ENCODE peak calls at places on chromosomes 13 and 19, in nine cellular contexts. H is K562, Z is astrocyte, M is brain microvascular endothelial cell, K is transverse colon, U is testis, P is left lung, I is esophagus squamous epithelium, R is osteoblast. N is an unnamed sample. For H3K27me3, the result is how much of the 10 kb centered on the place peaks cover.

GRCh38 chr13:88979465-88980180 is 1308.5 kb downstream of the SLITRK5 start:
- DNase-seq in Z (peak), K (no peak), P (no peak), I (no peak), H (no peak), U (no peak), R (no peak), M (no peak), N (no peak)

GRCh38 chr13:113489549-113490495 is 689 bp downstream of the DCUN1D2 start:
- DNase-seq in K (peak), M (peak), Z (peak), U (peak), I (no peak), H (peak), P (no peak), R (peak), N (peak)

GRCh38 chr13:47853236-47853635 is 147.8 kb downstream of the SUCLA2 start:
- DNase-seq in H (no peak), I (no peak), P (no peak), M (peak), R (no peak), U (no peak), K (no peak), Z (peak), N (no peak)

GRCh38 chr13:23979361-23980159 is 82.3 kb upstream of the C1QTNF9B start:
- DNase-seq in P (peak), H (no peak), Z (peak), K (peak), M (peak), I (no peak), R (peak), U (peak), N (peak)

GRCh38 chr19:39709026-39709872 is 5.0 kb downstream of the LGALS14 start:
- DNase-seq in M (no peak), R (no peak), U (no peak), K (no peak), H (no peak), I (no peak), P (no peak), Z (no peak), N (no peak)

GRCh38 chr13:93450226-93450625 is 223.6 kb downstream of the GPC6 start:
- DNase-seq in H (no peak), K (no peak), I (no peak), M (no peak), U (no peak), R (no peak), P (no peak), Z (peak), N (peak)

GRCh38 chr13:30739646-30740642 is 4.6 kb downstream of the ALOX5AP start:
- DNase-seq in K (no peak), R (peak), M (peak), P (no peak), U (no peak), H (no peak), I (no peak), Z (peak), N (peak)

GRCh38 chr13:59480857-59481256 is 682.9 kb downstream of the DIAPH3 start:
- DNase-seq in P (no peak), Z (no peak), R (peak), K (no peak), U (no peak), H (no peak), M (no peak), I (no peak), N (no peak)

GRCh38 chr13:113852536-113853517 is 11.0 kb downstream of the GAS6 start:
- DNase-seq in R (peak), M (no peak), H (no peak), K (no peak), I (no peak), Z (no peak), P (peak), U (peak), N (no peak)

GRCh38 chr19:38697641-38698071 is 46.6 kb downstream of the CAPN12 start:
- DNase-seq in K (no peak), U (no peak), M (no peak), I (no peak), R (peak), Z (no peak), H (no peak), P (no peak), N (no peak)

GRCh38 chr13:41645313-41645712 is 188.0 kb downstream of the RGCC start:
- DNase-seq in U (peak), P (no peak), H (no peak), K (no peak), I (no peak), Z (peak), M (peak), R (peak), N (peak)

GRCh38 chr19:17703823-17704463 is 15.3 kb upstream of the MAP1S start:
- DNase-seq in H (peak), K (peak), P (peak), M (peak), I (no peak), Z (peak), R (peak), U (peak), N (peak)

GRCh38 chr19:12513531-12514061 is 29.0 kb upstream of the ZNF709 start:
- DNase-seq in I (no peak), U (peak), P (peak), K (no peak), R (no peak), Z (no peak), M (no peak), H (no peak), N (no peak)

GRCh38 chr13:34733720-34734119 is 208.3 kb upstream of the NBEA start:
- DNase-seq in K (no peak), I (no peak), U (no peak), M (no peak), P (no peak), R (no peak), Z (peak), H (no peak), N (peak)

GRCh38 chr19:5691205-5691929 is 1.3 kb downstream of the RPL36 start:
- DNase-seq in H (peak), P (peak), R (peak), Z (peak), M (no peak), I (no peak), U (peak), K (peak), N (peak)

GRCh38 chr13:66312312-66313087 is 917.6 kb downstream of the PCDH9 start:
- DNase-seq in H (no peak), M (peak), Z (peak), P (no peak), U (peak), K (peak), I (no peak), R (peak), N (peak)

GRCh38 chr19:17304386-17305047 is 1.2 kb upstream of the MRPL34 start:
- DNase-seq in P (no peak), Z (no peak), H (no peak), I (no peak), M (no peak), R (peak), K (no peak), U (no peak), N (no peak)

GRCh38 chr19:4375164-4375619 is 25.2 kb downstream of the SH3GL1 start:
- DNase-seq in H (peak), Z (no peak), K (peak), P (peak), M (no peak), I (no peak), R (peak), U (no peak), N (no peak)

GRCh38 chr13:48476215-48476614 is 56.7 kb downstream of the RCBTB2 start:
- DNase-seq in I (no peak), M (no peak), Z (no peak), R (no peak), P (no peak), U (no peak), K (no peak), H (no peak), N (peak)

GRCh38 chr13:27450921-27451461 is 627 bp upstream of the MTIF3 start:
- DNase-seq in I (no peak), M (peak), R (peak), U (peak), H (peak), K (peak), P (peak), Z (peak), N (peak)

GRCh38 chr13:37168922-37169321 is 63.5 kb upstream of the CSNK1A1L start:
- DNase-seq in K (no peak), M (no peak), Z (no peak), P (no peak), I (no peak), H (no peak), U (no peak), R (no peak), N (no peak)

GRCh38 chr13:78593652-78594494 is 9.5 kb downstream of the POU4F1 start:
- DNase-seq in I (no peak), K (no peak), H (no peak), Z (no peak), M (no peak), R (no peak), U (no peak), P (peak), N (no peak)

GRCh38 chr19:33831835-33832234 is 35.2 kb downstream of the KCTD15 start:
- DNase-seq in M (no peak), H (no peak), I (no peak), Z (no peak), K (no peak), R (no peak), P (no peak), U (no peak), N (no peak)

GRCh38 chr19:39698535-39698934 is 5.7 kb upstream of the LGALS14 start:
- DNase-seq in I (no peak), M (no peak), U (no peak), P (no peak), Z (no peak), K (no peak), H (no peak), R (no peak), N (no peak)

GRCh38 chr13:84126671-84127171 is 244.4 kb upstream of the SLITRK1 start:
- DNase-seq in Z (peak), H (no peak), U (no peak), P (peak), R (no peak), K (no peak), M (peak), I (no peak), N (no peak)

GRCh38 chr13:113553541-113554332 is 30.8 kb upstream of the TFDP1 start:
- DNase-seq in H (no peak), M (no peak), P (peak), U (peak), I (no peak), R (peak), K (peak), Z (no peak), N (no peak)

GRCh38 chr13:37303610-37304009 is 198.1 kb upstream of the CSNK1A1L start:
- DNase-seq in U (no peak), M (no peak), Z (no peak), P (no peak), I (no peak), H (no peak), R (no peak), K (no peak), N (no peak)

DNA sequence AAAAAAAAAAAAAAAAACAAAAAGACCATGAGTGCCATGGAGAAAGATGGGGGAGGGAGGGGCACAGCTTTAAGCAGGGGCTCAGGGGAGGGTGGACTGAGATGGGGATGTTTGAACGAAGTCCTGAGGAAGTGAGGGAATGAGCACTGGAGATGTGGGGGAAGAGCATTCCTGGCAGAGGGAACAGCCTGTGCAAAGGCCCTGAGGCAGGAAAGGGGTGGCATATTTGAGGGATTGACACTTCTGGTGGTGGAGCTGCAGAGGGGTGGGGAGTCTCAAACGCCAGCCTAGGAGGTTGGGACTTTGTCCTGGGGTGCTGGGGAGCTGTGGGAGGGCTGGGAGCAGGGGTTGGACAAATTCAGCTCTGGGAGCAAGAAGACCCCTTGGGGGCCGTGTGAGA is 29.2 kb downstream of the MYH14 start:
- DNase-seq in Z (no peak), U (no peak), I (no peak), M (no peak), K (no peak), H (no peak), R (no peak), P (no peak), N (no peak)
- H3K27me3 ChIP-seq in Z (under half), U (under half), I (under half), M (under half), K (under half), H (half or more), R (under half), P (under half), N (under half)

DNA sequence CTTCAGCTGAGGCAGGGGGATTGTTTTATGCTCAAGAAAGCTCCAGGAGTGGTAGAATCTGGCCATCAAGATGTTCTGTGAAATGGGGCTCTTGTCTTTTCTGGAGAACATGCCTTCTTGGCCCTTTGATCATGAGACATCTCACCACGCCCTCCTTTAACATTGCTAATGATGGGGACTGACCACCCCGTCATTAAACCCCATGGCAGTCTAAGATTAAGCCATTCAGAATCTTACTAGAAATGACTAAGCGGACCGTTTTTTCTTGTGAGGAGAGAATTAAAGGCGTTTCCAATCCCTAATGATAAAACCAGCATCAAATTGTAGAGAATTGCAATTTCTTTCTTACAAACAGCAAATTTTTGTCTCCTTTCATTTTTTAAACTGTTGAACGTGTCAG is 89.4 kb downstream of the COL4A2 start:
- DNase-seq in Z (no peak), K (no peak), I (no peak), R (peak), U (no peak), H (no peak), M (no peak), P (no peak), N (no peak)
- H3K27me3 ChIP-seq in Z (under half), K (under half), I (under half), R (under half), U (under half), H (under half), M (under half), P (under half), N (under half)

GRCh38 chr13:76339649-76340048 is 546.6 kb downstream of the KCTD12 start:
- DNase-seq in U (no peak), H (no peak), K (no peak), Z (no peak), P (no peak), I (no peak), R (no peak), M (no peak), N (no peak)

GRCh38 chr13:76335463-76335862 is 550.7 kb downstream of the KCTD12 start:
- DNase-seq in H (no peak), Z (no peak), I (no peak), P (no peak), U (no peak), M (no peak), K (no peak), R (no peak), N (no peak)

GRCh38 chr13:76331948-76332712 is 554.1 kb downstream of the KCTD12 start:
- DNase-seq in M (peak), I (no peak), H (no peak), P (no peak), Z (peak), U (no peak), K (no peak), R (no peak), N (peak)

GRCh38 chr13:76336889-76337844 is 549.0 kb downstream of the KCTD12 start:
- DNase-seq in U (no peak), R (no peak), P (no peak), K (no peak), Z (no peak), H (no peak), M (no peak), I (no peak), N (no peak)

GRCh38 chr13:76338003-76338402 is 548.2 kb downstream of the KCTD12 start:
- DNase-seq in H (no peak), U (no peak), K (no peak), I (no peak), M (no peak), R (no peak), Z (no peak), P (no peak), N (no peak)
- H3K27me3 ChIP-seq in H (under half), U (under half), K (under half), I (under half), M (under half), R (under half), Z (under half), P (under half), N (under half)

GRCh38 chr19:55441692-55442321 is 1.3 kb downstream of the SHISA7 start:
- DNase-seq in R (peak), P (no peak), U (no peak), H (peak), Z (no peak), K (no peak), I (no peak), M (no peak), N (no peak)
- H3K27me3 ChIP-seq in R (half or more), P (half or more), U (under half), H (under half), Z (under half), K (half or more), I (under half), M (under half), N (half or more)

DNA sequence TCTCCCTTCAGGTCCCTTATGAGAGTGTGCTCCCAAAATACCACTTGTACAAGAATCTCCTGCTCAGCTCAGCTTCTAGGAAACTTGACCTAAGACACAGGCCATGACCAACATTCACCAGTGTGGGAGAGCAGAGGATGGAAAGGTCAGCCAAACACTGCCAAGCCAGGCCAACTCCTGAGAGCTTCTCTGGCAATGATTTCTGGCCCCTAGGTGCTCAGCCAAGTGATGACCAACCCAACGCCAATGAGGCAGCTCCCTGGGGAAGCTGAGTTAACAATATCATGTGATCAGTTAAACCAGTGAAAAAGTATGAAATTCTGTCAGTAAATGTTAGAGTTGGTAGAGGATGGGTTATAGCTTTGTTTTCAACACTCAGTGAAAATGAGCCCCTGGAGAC is 49.1 kb upstream of the FLT1 start:
- DNase-seq in M (no peak), Z (no peak), I (no peak), U (no peak), K (no peak), R (no peak), H (no peak), P (no peak), N (no peak)
- H3K27me3 ChIP-seq in M (under half), Z (under half), I (under half), U (under half), K (under half), R (under half), H (under half), P (under half), N (under half)

DNA sequence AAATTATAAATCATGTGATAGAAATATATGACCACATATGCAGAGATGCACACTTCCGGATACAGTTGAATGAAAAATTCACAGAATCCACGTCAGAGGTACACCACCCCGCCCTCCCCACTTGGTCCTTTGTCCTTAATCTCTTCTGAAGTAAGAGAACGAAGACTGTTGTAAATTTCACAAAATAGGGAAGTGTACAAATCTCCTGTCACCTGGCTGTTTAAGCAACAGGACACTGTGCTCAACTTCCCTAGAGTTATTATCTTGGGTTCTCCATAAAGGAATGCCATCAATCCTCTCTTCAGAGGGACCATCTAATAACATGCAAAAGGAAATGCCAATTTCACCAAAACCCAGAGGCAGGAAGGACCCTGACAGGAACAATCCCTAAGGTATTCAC is 10.5 kb upstream of the CEACAM6 start:
- DNase-seq in H (no peak), I (no peak), K (peak), R (no peak), Z (no peak), P (no peak), M (no peak), U (no peak), N (no peak)
- H3K27me3 ChIP-seq in H (under half), I (under half), K (under half), R (under half), Z (under half), P (under half), M (under half), U (under half), N (under half)

GRCh38 chr19:46428278-46429141 is at the start of gene PNMA8C:
- DNase-seq in I (no peak), K (peak), U (peak), H (peak), R (peak), M (peak), Z (peak), P (peak), N (peak)

GRCh38 chr19:46426506-46427162 is 2.1 kb downstream of the PNMA8C start:
- DNase-seq in I (no peak), H (peak), U (peak), M (peak), K (peak), P (no peak), Z (peak), R (peak), N (peak)

GRCh38 chr19:46427518-46427917 is 1.2 kb downstream of the PNMA8C start:
- DNase-seq in Z (no peak), I (no peak), U (no peak), R (no peak), M (no peak), H (no peak), K (no peak), P (no peak), N (no peak)

GRCh38 chr19:46431824-46432223 is 3.1 kb upstream of the PNMA8C start:
- DNase-seq in U (no peak), I (no peak), P (no peak), R (peak), Z (no peak), H (peak), K (no peak), M (no peak), N (no peak)

GRCh38 chr19:46429999-46430398 is 1.3 kb upstream of the PNMA8C start:
- DNase-seq in P (no peak), H (no peak), R (no peak), I (no peak), M (no peak), U (no peak), Z (no peak), K (no peak), N (no peak)
- H3K27me3 ChIP-seq in P (half or more), H (under half), R (under half), I (under half), M (under half), U (under half), Z (under half), K (half or more), N (under half)

DNA sequence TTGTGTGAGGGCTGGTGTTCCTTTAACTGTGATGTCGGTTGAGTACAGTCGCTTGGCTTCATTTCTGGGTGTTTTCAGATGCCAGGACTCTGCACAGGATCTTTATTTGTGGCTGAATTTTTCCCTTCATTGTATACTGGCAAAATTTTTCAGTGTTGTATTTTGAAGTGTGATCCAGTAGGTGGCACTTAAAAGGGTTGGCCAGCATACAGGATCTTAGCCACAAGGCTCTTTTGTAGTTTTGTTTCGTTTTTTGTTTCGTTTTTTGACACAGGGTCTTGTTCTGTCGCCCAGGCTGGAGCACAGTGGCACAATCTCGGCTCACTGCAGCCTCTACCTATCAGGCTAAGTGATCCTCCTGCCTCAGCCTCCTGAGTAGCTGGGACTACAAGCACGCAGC is 8.7 kb downstream of the FCAR start:
- DNase-seq in M (no peak), Z (no peak), K (no peak), R (no peak), H (no peak), U (no peak), P (no peak), I (no peak), N (no peak)
- H3K27me3 ChIP-seq in M (under half), Z (under half), K (under half), R (under half), H (under half), U (under half), P (half or more), I (under half), N (under half)

GRCh38 chr13:21672811-21673591 is 2.1 kb downstream of the FGF9 start:
- DNase-seq in H (no peak), P (no peak), K (no peak), U (no peak), I (no peak), Z (no peak), M (no peak), R (peak), N (peak)
- H3K27me3 ChIP-seq in H (half or more), P (half or more), K (half or more), U (under half), I (under half), Z (half or more), M (half or more), R (half or more), N (half or more)